ENCODE peak calls at places on chromosomes 12 and 14, in nine cellular contexts. One of them, this sample, is unnamed.

GRCh38 chr12:18224745-18225144 is 36.6 kb upstream of the PIK3C2G start:
- DNase-seq in left ventricle myocardium inferior: no peak
- DNase-seq in GM12865: peak; percentile 48
- DNase-seq in WERI-Rb-1: peak; percentile 9
- DNase-seq in colonic mucosa: no peak
- DNase-seq in right atrium auricular region: no peak
- DNase-seq in heart left ventricle: no peak
- DNase-seq in AG09309: peak; percentile 14
- DNase-seq in neural progenitor cell: peak; percentile 62
- DNase-seq in this sample: peak; percentile 23

GRCh38 chr12:117518594-117519270 is 157.3 kb upstream of the NOS1 start:
- DNase-seq in heart left ventricle: no peak
- DNase-seq in left ventricle myocardium inferior: peak; percentile 81
- DNase-seq in WERI-Rb-1: no peak
- DNase-seq in AG09309: no peak
- DNase-seq in neural progenitor cell: no peak
- DNase-seq in right atrium auricular region: peak; percentile 61
- DNase-seq in GM12865: no peak
- DNase-seq in colonic mucosa: peak; percentile 58
- DNase-seq in this sample: no peak

GRCh38 chr12:22684526-22685118 is 59.7 kb downstream of the ETNK1 start:
- DNase-seq in left ventricle myocardium inferior: no peak
- DNase-seq in right atrium auricular region: no peak
- DNase-seq in AG09309: no peak
- DNase-seq in neural progenitor cell: peak; percentile 45
- DNase-seq in GM12865: peak; percentile 54
- DNase-seq in heart left ventricle: no peak
- DNase-seq in WERI-Rb-1: no peak
- DNase-seq in colonic mucosa: no peak
- DNase-seq in this sample: peak; percentile 67

GRCh38 chr14:78758333-78758732 is 588.2 kb downstream of the NRXN3 start:
- DNase-seq in neural progenitor cell: peak; percentile 59
- DNase-seq in WERI-Rb-1: peak; percentile 69
- DNase-seq in GM12865: peak; percentile 70
- DNase-seq in right atrium auricular region: no peak
- DNase-seq in heart left ventricle: no peak
- DNase-seq in colonic mucosa: no peak
- DNase-seq in AG09309: no peak
- DNase-seq in left ventricle myocardium inferior: no peak
- DNase-seq in this sample: peak; percentile 10

GRCh38 chr14:29144598-29144997 is 378.0 kb downstream of the FOXG1 start:
- DNase-seq in AG09309: peak; percentile 97
- DNase-seq in GM12865: no peak
- DNase-seq in neural progenitor cell: no peak
- DNase-seq in colonic mucosa: no peak
- DNase-seq in right atrium auricular region: no peak
- DNase-seq in left ventricle myocardium inferior: no peak
- DNase-seq in heart left ventricle: no peak
- DNase-seq in WERI-Rb-1: no peak
- DNase-seq in this sample: peak; percentile 90

GRCh38 chr14:105445901-105446845 is 26.5 kb downstream of the MTA1 start:
- DNase-seq in neural progenitor cell: no peak
- DNase-seq in GM12865: no peak
- DNase-seq in colonic mucosa: no peak
- DNase-seq in heart left ventricle: no peak
- DNase-seq in left ventricle myocardium inferior: no peak
- DNase-seq in right atrium auricular region: no peak
- DNase-seq in AG09309: no peak
- DNase-seq in WERI-Rb-1: no peak
- DNase-seq in this sample: no peak

GRCh38 chr14:33118653-33119052 is 180.0 kb downstream of the NPAS3 start:
- DNase-seq in WERI-Rb-1: peak; percentile 37
- DNase-seq in AG09309: no peak
- DNase-seq in left ventricle myocardium inferior: no peak
- DNase-seq in GM12865: no peak
- DNase-seq in colonic mucosa: no peak
- DNase-seq in neural progenitor cell: no peak
- DNase-seq in heart left ventricle: no peak
- DNase-seq in right atrium auricular region: no peak
- DNase-seq in this sample: peak; percentile 53

GRCh38 chr14:60658909-60659585 is 9.8 kb upstream of the SIX1 start:
- DNase-seq in left ventricle myocardium inferior: no peak
- DNase-seq in WERI-Rb-1: no peak
- DNase-seq in GM12865: no peak
- DNase-seq in heart left ventricle: no peak
- DNase-seq in AG09309: no peak
- DNase-seq in colonic mucosa: no peak
- DNase-seq in neural progenitor cell: peak; percentile 28
- DNase-seq in right atrium auricular region: no peak
- DNase-seq in this sample: no peak

GRCh38 chr12:22648668-22649067 is 23.7 kb downstream of the ETNK1 start:
- DNase-seq in right atrium auricular region: no peak
- DNase-seq in WERI-Rb-1: no peak
- DNase-seq in heart left ventricle: no peak
- DNase-seq in colonic mucosa: no peak
- DNase-seq in AG09309: no peak
- DNase-seq in GM12865: no peak
- DNase-seq in neural progenitor cell: no peak
- DNase-seq in left ventricle myocardium inferior: no peak
- DNase-seq in this sample: no peak

GRCh38 chr14:34797747-34798583 is 77.2 kb downstream of the BAZ1A start:
- DNase-seq in right atrium auricular region: no peak
- DNase-seq in heart left ventricle: no peak
- DNase-seq in WERI-Rb-1: peak; percentile 10
- DNase-seq in AG09309: no peak
- DNase-seq in GM12865: no peak
- DNase-seq in left ventricle myocardium inferior: no peak
- DNase-seq in colonic mucosa: no peak
- DNase-seq in neural progenitor cell: peak; percentile 13
- DNase-seq in this sample: no peak
- TF ChIP-seq CTCF in right atrium auricular region: no peak
- TF ChIP-seq CTCF in heart left ventricle: no peak
- TF ChIP-seq CTCF in WERI-Rb-1: no peak
- TF ChIP-seq CTCF in AG09309: no peak
- TF ChIP-seq CTCF in GM12865: no peak
- TF ChIP-seq CTCF in left ventricle myocardium inferior: no peak
- TF ChIP-seq CTCF in colonic mucosa: no peak
- TF ChIP-seq CTCF in neural progenitor cell: no peak
- TF ChIP-seq CTCF in this sample: no peak

GRCh38 chr14:94389731-94390371 is 1.4 kb upstream of the SERPINA1 start:
- DNase-seq in right atrium auricular region: no peak
- DNase-seq in WERI-Rb-1: no peak
- DNase-seq in GM12865: no peak
- DNase-seq in neural progenitor cell: no peak
- DNase-seq in colonic mucosa: no peak
- DNase-seq in heart left ventricle: no peak
- DNase-seq in AG09309: no peak
- DNase-seq in left ventricle myocardium inferior: no peak
- DNase-seq in this sample: no peak
- H3K4me3 ChIP-seq in right atrium auricular region: no peak overlapping the region
- H3K4me3 ChIP-seq in WERI-Rb-1: no peak overlapping the region
- H3K4me3 ChIP-seq in GM12865: no peak overlapping the region
- H3K4me3 ChIP-seq in neural progenitor cell: no peak overlapping the region
- H3K4me3 ChIP-seq in colonic mucosa: peak overlapping the region; percentile 23
- H3K4me3 ChIP-seq in heart left ventricle: no peak overlapping the region
- H3K4me3 ChIP-seq in AG09309: no peak overlapping the region
- H3K4me3 ChIP-seq in left ventricle myocardium inferior: no peak overlapping the region
- H3K4me3 ChIP-seq in this sample: no peak overlapping the region

DNA sequence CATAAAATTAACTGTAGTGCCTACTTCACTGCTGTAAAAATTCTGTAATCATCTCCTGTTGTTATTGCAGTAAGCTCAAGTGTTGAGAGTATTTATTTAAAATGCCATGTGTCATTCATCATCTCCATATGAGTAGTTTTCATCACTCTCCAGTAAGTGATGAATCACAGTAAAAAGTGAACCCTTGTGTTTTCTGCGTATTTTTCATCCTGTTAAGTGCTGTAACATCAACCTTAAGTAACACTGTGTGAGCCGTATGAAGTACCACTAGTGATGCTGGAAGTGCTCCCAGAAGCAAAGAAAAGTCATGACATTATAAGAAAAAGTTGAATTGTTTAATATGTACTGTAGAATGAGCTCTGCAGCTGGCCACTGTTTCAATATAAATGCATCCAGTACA is 55.4 kb downstream of the SLCO1B3 start:
- DNase-seq in heart left ventricle: no peak
- DNase-seq in GM12865: no peak
- DNase-seq in right atrium auricular region: no peak
- DNase-seq in AG09309: no peak
- DNase-seq in neural progenitor cell: no peak
- DNase-seq in left ventricle myocardium inferior: no peak
- DNase-seq in colonic mucosa: no peak
- DNase-seq in WERI-Rb-1: no peak
- DNase-seq in this sample: no peak
- TF ChIP-seq CTCF in heart left ventricle: no peak
- TF ChIP-seq CTCF in GM12865: no peak
- TF ChIP-seq CTCF in right atrium auricular region: no peak
- TF ChIP-seq CTCF in AG09309: no peak
- TF ChIP-seq CTCF in neural progenitor cell: no peak
- TF ChIP-seq CTCF in left ventricle myocardium inferior: no peak
- TF ChIP-seq CTCF in colonic mucosa: no peak
- TF ChIP-seq CTCF in WERI-Rb-1: no peak
- TF ChIP-seq CTCF in this sample: no peak

DNA sequence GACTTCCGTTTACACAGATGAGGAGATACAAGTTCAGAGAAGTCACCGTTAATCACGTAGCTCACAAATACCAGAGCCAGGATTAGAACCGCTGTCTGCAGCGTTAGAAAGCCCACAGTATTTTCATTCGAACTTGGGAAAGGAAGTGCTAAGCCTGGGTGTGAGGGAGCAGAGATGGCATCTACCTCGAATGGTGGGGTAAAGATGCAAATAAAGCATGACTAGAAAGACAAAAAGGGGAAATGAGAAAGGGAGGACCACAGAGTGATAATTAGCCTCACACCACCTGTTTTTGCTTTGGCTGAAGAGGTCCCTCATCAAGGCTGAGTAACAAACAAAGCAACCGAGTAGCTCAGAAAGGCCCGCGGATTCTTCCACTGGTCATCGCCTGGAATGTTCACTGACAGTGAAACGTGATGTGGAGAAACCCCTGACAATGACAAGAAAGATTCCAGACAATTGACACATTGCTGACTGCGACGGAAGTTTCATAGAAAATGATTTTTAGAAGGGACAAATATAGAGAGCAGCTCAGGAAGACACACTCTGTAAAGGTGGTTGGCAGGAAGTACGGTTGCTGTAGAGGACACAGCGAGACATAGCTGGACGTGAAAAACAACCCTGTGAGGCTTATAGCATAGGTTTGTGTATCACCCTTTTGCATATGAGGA is 31.5 kb upstream of the BHLHE41 start:
- DNase-seq in right atrium auricular region: no peak
- DNase-seq in GM12865: peak; percentile 96
- DNase-seq in AG09309: no peak
- DNase-seq in heart left ventricle: no peak
- DNase-seq in left ventricle myocardium inferior: no peak
- DNase-seq in colonic mucosa: no peak
- DNase-seq in WERI-Rb-1: no peak
- DNase-seq in neural progenitor cell: no peak
- DNase-seq in this sample: no peak
- H3K4me3 ChIP-seq in right atrium auricular region: no peak overlapping the region
- H3K4me3 ChIP-seq in GM12865: peak overlapping the region; percentile 31
- H3K4me3 ChIP-seq in AG09309: no peak overlapping the region
- H3K4me3 ChIP-seq in heart left ventricle: no peak overlapping the region
- H3K4me3 ChIP-seq in left ventricle myocardium inferior: no peak overlapping the region
- H3K4me3 ChIP-seq in colonic mucosa: no peak overlapping the region
- H3K4me3 ChIP-seq in WERI-Rb-1: no peak overlapping the region
- H3K4me3 ChIP-seq in neural progenitor cell: no peak overlapping the region
- H3K4me3 ChIP-seq in this sample: no peak overlapping the region

DNA sequence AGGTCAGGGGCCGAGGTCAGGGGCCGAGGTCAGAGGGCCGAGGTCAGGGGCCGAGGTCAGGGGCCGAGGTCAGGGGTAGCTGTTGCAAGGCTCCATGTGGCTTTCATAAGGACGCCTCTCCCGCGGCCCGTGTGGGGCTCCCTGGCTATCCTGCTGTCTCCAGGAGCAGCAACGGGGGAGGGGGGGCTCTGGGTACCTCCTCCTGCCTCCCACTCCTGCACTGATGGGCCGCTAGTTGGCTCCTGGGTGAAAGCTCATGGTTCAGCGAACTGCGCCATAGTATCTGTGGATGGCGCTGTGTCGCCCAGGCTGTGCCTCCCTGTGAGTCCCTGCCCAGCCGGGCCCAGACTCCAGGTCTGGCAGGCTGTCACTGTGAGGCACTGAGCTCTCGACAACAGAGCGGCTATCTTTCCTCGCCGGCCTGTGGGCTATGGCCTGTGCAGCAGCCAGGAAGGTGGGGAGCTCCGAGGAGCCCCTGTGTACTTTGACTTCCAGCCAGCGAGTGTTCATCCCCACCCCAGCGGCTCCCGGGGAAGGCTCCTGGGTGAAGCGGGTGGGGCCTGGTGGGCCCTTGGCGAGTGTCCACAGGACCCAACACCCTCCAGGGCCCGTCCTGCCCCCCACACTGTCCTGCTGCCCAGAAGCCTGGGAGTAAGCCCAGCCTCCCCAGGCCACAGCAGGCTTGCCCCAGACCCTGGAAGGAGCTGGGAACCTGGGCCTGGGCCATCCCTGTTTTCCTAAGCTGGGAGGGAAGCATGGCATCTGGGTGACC is 8.1 kb downstream of the RFLNA start:
- DNase-seq in WERI-Rb-1: no peak
- DNase-seq in GM12865: no peak
- DNase-seq in left ventricle myocardium inferior: no peak
- DNase-seq in AG09309: no peak
- DNase-seq in colonic mucosa: no peak
- DNase-seq in right atrium auricular region: no peak
- DNase-seq in neural progenitor cell: no peak
- DNase-seq in heart left ventricle: no peak
- DNase-seq in this sample: no peak
- TF ChIP-seq CTCF in WERI-Rb-1: peak; percentile 7
- TF ChIP-seq CTCF in GM12865: no peak
- TF ChIP-seq CTCF in left ventricle myocardium inferior: no peak
- TF ChIP-seq CTCF in AG09309: no peak
- TF ChIP-seq CTCF in colonic mucosa: no peak
- TF ChIP-seq CTCF in right atrium auricular region: no peak
- TF ChIP-seq CTCF in neural progenitor cell: no peak
- TF ChIP-seq CTCF in heart left ventricle: no peak
- TF ChIP-seq CTCF in this sample: no peak

GRCh38 chr12:95544756-95545155 is 6.5 kb downstream of the USP44 start:
- DNase-seq in GM12865: no peak
- DNase-seq in left ventricle myocardium inferior: no peak
- DNase-seq in WERI-Rb-1: no peak
- DNase-seq in AG09309: no peak
- DNase-seq in neural progenitor cell: no peak
- DNase-seq in colonic mucosa: no peak
- DNase-seq in heart left ventricle: no peak
- DNase-seq in right atrium auricular region: no peak
- DNase-seq in this sample: no peak
- H3K4me3 ChIP-seq in GM12865: no peak overlapping the region
- H3K4me3 ChIP-seq in left ventricle myocardium inferior: no peak overlapping the region
- H3K4me3 ChIP-seq in WERI-Rb-1: no peak overlapping the region
- H3K4me3 ChIP-seq in AG09309: no peak overlapping the region
- H3K4me3 ChIP-seq in neural progenitor cell: peak overlapping the region; percentile 96
- H3K4me3 ChIP-seq in colonic mucosa: no peak overlapping the region
- H3K4me3 ChIP-seq in heart left ventricle: no peak overlapping the region
- H3K4me3 ChIP-seq in right atrium auricular region: no peak overlapping the region
- H3K4me3 ChIP-seq in this sample: no peak overlapping the region

GRCh38 chr14:102772781-102773570 is 4.3 kb upstream of the TRAF3 start:
- DNase-seq in GM12865: peak; percentile 86
- DNase-seq in neural progenitor cell: peak; percentile 45
- DNase-seq in heart left ventricle: no peak
- DNase-seq in right atrium auricular region: no peak
- DNase-seq in AG09309: no peak
- DNase-seq in WERI-Rb-1: peak; percentile 55
- DNase-seq in colonic mucosa: no peak
- DNase-seq in left ventricle myocardium inferior: no peak
- DNase-seq in this sample: peak; percentile 37
- TF ChIP-seq CTCF in GM12865: peak; percentile 38
- TF ChIP-seq CTCF in neural progenitor cell: peak; percentile 40
- TF ChIP-seq CTCF in heart left ventricle: no peak
- TF ChIP-seq CTCF in right atrium auricular region: no peak
- TF ChIP-seq CTCF in AG09309: peak; percentile 24
- TF ChIP-seq CTCF in WERI-Rb-1: peak; percentile 67
- TF ChIP-seq CTCF in colonic mucosa: no peak
- TF ChIP-seq CTCF in left ventricle myocardium inferior: no peak
- TF ChIP-seq CTCF in this sample: peak; percentile 41

This sample was measured in fibroblast of villous mesenchyme.